ENCODE peak calls at places on chromosomes 12 and 14, in eight cellular contexts. V, S, L, Z, T, J, P and D are unnamed samples.

GRCh38 chr12:104533134-104533533 is 76.4 kb downstream of the CHST11 start:
- DNase-seq in L (no peak), S (peak; percentile 56), Z (no peak), T (no peak), V (no peak), P (peak; percentile 70), J (no peak), D (no peak)

GRCh38 chr12:13505636-13506035 is 309.1 kb downstream of the EMP1 start:
- DNase-seq in S (no peak), V (no peak), J (no peak), T (no peak), P (no peak), Z (no peak), L (no peak), D (no peak)

GRCh38 chr12:124531281-124531745 is 36.1 kb downstream of the NCOR2 start:
- DNase-seq in P (no peak), S (no peak), J (no peak), V (no peak), T (peak; percentile 88), L (peak; percentile 46), Z (no peak), D (peak; percentile 54)

GRCh38 chr12:109115758-109116610 is at the start of gene ACACB:
- DNase-seq in T (peak; percentile 62), P (no peak), L (peak; percentile 22), J (no peak), V (no peak), S (no peak), Z (peak; percentile 94), D (peak; percentile 25)

GRCh38 chr12:40672650-40673319 is 19.5 kb upstream of the CNTN1 start:
- DNase-seq in Z (no peak), S (no peak), T (no peak), L (no peak), J (no peak), P (no peak), V (no peak), D (no peak)

GRCh38 chr14:31877333-31877798 is 199.7 kb upstream of the ARHGAP5 start:
- DNase-seq in V (no peak), S (no peak), T (no peak), L (no peak), P (no peak), Z (no peak), J (peak; percentile 81), D (no peak)

GRCh38 chr12:126776047-126776446 is 1490.9 kb upstream of the TMEM132C start:
- DNase-seq in S (no peak), T (no peak), P (no peak), Z (no peak), L (no peak), V (no peak), J (no peak), D (no peak)

GRCh38 chr14:62307844-62308243 is 545.6 kb downstream of the SNAPC1 start:
- DNase-seq in V (no peak), Z (no peak), S (no peak), T (no peak), L (peak; percentile 47), P (no peak), J (no peak), D (no peak)

GRCh38 chr14:85532981-85533820 is 3.3 kb downstream of the FLRT2 start:
- DNase-seq in P (peak; percentile 88), J (peak; percentile 88), V (peak; percentile 28), S (peak; percentile 85), L (peak; percentile 95), Z (no peak), T (peak; percentile 19), D (peak; percentile 88)

GRCh38 chr12:7486512-7486911 is 17.1 kb downstream of the CD163 start:
- DNase-seq in Z (no peak), L (no peak), J (no peak), P (no peak), S (no peak), V (no peak), T (no peak), D (no peak)

GRCh38 chr14:105859717-105860614 is 333.6 kb downstream of the TMEM121 start:
- DNase-seq in J (no peak), L (no peak), P (no peak), V (no peak), T (no peak), Z (no peak), S (no peak), D (no peak)

GRCh38 chr12:52837341-52837741 is 3.2 kb upstream of the KRT79 start:
- DNase-seq in P (peak; percentile 61), L (no peak), S (peak; percentile 94), T (no peak), J (peak; percentile 23), Z (no peak), V (peak; percentile 34), D (no peak)

GRCh38 chr14:60090864-60091519 is 731 bp upstream of the PCNX4 start:
- DNase-seq in L (peak; percentile 32), T (peak; percentile 50), P (peak; percentile 52), J (peak; percentile 67), Z (no peak), S (peak; percentile 80), V (peak; percentile 57), D (peak; percentile 49)

GRCh38 chr12:24948816-24949722 is at the start of gene BCAT1:
- DNase-seq in S (peak; percentile 89), P (peak; percentile 32), T (peak; percentile 79), J (peak; percentile 88), Z (peak; percentile 61), L (peak; percentile 89), V (peak; percentile 55), D (peak; percentile 87)

GRCh38 chr12:24947541-24948451 is 1.1 kb downstream of the BCAT1 start:
- DNase-seq in Z (no peak), J (peak; percentile 70), V (no peak), T (no peak), L (peak; percentile 46), S (peak; percentile 25), P (no peak), D (peak; percentile 40)

GRCh38 chr12:24948452-24948815 is 467 bp downstream of the BCAT1 start:
- DNase-seq in Z (no peak), J (no peak), T (peak; percentile 63), S (peak; percentile 61), P (peak; percentile 52), V (peak; percentile 8), L (peak; percentile 62), D (peak; percentile 45)

GRCh38 chr12:24952389-24952788 is 3.5 kb upstream of the BCAT1 start:
- DNase-seq in S (no peak), J (no peak), P (no peak), L (no peak), V (no peak), Z (no peak), T (no peak), D (no peak)

GRCh38 chr12:24950231-24950834 is 1.4 kb upstream of the BCAT1 start:
- DNase-seq in V (no peak), J (no peak), L (no peak), P (no peak), Z (no peak), T (no peak), S (no peak), D (no peak)
- H3K79me2 ChIP-seq in V (peaks cover 7% of the 10 kb centered on the region), J (peaks cover 32% of the 10 kb centered on the region), L (peaks cover 21% of the 10 kb centered on the region), P (peaks cover 3% of the 10 kb centered on the region), Z (peaks cover 31% of the 10 kb centered on the region), T (peaks cover 34% of the 10 kb centered on the region), S (peaks cover 23% of the 10 kb centered on the region), D (peaks cover 49% of the 10 kb centered on the region)

DNA sequence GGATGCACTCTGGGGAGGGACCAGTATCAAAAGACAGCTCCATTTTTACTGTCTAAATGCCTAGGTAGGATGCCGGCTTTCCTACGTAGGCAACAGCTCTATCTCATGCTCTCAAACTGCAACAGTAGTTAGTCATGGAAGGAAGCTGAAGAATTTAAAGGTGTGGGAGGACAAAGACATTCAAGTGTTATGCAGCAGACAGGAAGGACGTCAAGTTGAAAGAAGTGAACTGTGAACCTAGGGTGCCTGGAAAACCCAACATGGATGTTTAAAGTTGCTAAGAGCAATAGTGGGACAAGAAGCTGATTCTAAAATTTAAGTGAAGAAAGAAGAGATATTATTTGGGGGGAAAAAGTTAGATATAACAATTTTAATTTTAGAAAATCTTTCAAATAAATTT is 5.9 kb downstream of the SEC23A start:
- DNase-seq in Z (peak; percentile 90), P (peak; percentile 81), J (peak; percentile 60), S (peak; percentile 89), T (no peak), L (peak; percentile 71), V (no peak), D (no peak)
- H3K4me2 ChIP-seq in Z (peak overlapping the region; percentile 50), P (peak overlapping the region; percentile 37), J (no peak overlapping the region), S (no peak overlapping the region), T (no peak overlapping the region), L (peak overlapping the region; percentile 3), V (no peak overlapping the region), D (no peak overlapping the region)

GRCh38 chr14:68919129-68919927 is 59.8 kb downstream of the ACTN1 start:
- DNase-seq in P (no peak), V (no peak), L (no peak), T (no peak), Z (no peak), J (no peak), S (no peak), D (no peak)

GRCh38 chr14:68922201-68922613 is 56.9 kb downstream of the ACTN1 start:
- DNase-seq in S (no peak), L (no peak), T (peak; percentile 65), P (no peak), V (no peak), Z (no peak), J (no peak), D (no peak)

GRCh38 chr14:68921049-68921448 is 58.1 kb downstream of the ACTN1 start:
- DNase-seq in S (no peak), V (no peak), Z (no peak), J (no peak), P (no peak), L (no peak), T (no peak), D (no peak)

GRCh38 chr14:68922886-68923285 is 56.2 kb downstream of the ACTN1 start:
- DNase-seq in T (no peak), V (no peak), S (no peak), Z (no peak), L (no peak), P (no peak), J (no peak), D (no peak)

GRCh38 chr14:68921666-68922065 is 57.4 kb downstream of the ACTN1 start:
- DNase-seq in P (no peak), S (no peak), V (no peak), T (no peak), Z (peak; percentile 32), L (peak; percentile 50), J (no peak), D (no peak)
- H3K36me3 ChIP-seq in P (peaks cover 39% of the 10 kb centered on the region), S (peaks cover 46% of the 10 kb centered on the region), V (peaks cover 49% of the 10 kb centered on the region), T (peaks cover 68% of the 10 kb centered on the region), Z (peaks cover 82% of the 10 kb centered on the region), L (peaks cover 10% of the 10 kb centered on the region), J (peaks cover 65% of the 10 kb centered on the region), D (no peaks in the 10 kb centered on the region)

GRCh38 chr14:100045687-100046344 is 19.4 kb upstream of the EVL start:
- DNase-seq in S (peak; percentile 64), T (no peak), L (no peak), J (no peak), Z (no peak), V (no peak), P (no peak), D (peak; percentile 32)

GRCh38 chr14:100048786-100049185 is 16.4 kb upstream of the EVL start:
- DNase-seq in P (no peak), T (no peak), L (no peak), S (peak; percentile 51), J (no peak), V (no peak), Z (no peak), D (no peak)

GRCh38 chr14:100049220-100049619 is 16.0 kb upstream of the EVL start:
- DNase-seq in T (no peak), L (no peak), J (peak; percentile 47), V (no peak), Z (peak; percentile 26), S (peak; percentile 71), P (peak; percentile 20), D (no peak)

GRCh38 chr14:100051103-100051502 is 14.1 kb upstream of the EVL start:
- DNase-seq in V (no peak), J (no peak), P (no peak), S (no peak), Z (no peak), L (no peak), T (no peak), D (no peak)

GRCh38 chr14:100047600-100047999 is 17.6 kb upstream of the EVL start:
- DNase-seq in L (no peak), Z (no peak), J (no peak), P (no peak), V (no peak), S (no peak), T (no peak), D (no peak)
- H3K79me2 ChIP-seq in L (peaks cover 9% of the 10 kb centered on the region), Z (no peaks in the 10 kb centered on the region), J (no peaks in the 10 kb centered on the region), P (no peaks in the 10 kb centered on the region), V (no peaks in the 10 kb centered on the region), S (no peaks in the 10 kb centered on the region), T (peaks cover 7% of the 10 kb centered on the region), D (peaks cover 16% of the 10 kb centered on the region)